ENCODE peak calls at places on chromosomes 4 and X, in four cellular contexts. One of them, this sample, is unnamed.

GRCh38 chrX:27600686-27601085 is 10.5 kb downstream of the DCAF8L2 start:
- DNase-seq in colonic mucosa: no peak
- DNase-seq in right atrium auricular region: no peak
- DNase-seq in lower lobe of right lung: no peak
- DNase-seq in this sample: no peak

GRCh38 chr4:77035153-77035552 is 40.6 kb downstream of the CCNI start:
- DNase-seq in lower lobe of right lung: no peak
- DNase-seq in right atrium auricular region: no peak
- DNase-seq in colonic mucosa: no peak
- DNase-seq in this sample: no peak

GRCh38 chr4:126856906-126857305 is 775.9 kb upstream of the INTU start:
- DNase-seq in colonic mucosa: no peak
- DNase-seq in lower lobe of right lung: no peak
- DNase-seq in right atrium auricular region: no peak
- DNase-seq in this sample: no peak

GRCh38 chr4:184059099-184059498 is 154.0 kb downstream of the STOX2 start:
- DNase-seq in colonic mucosa: no peak
- DNase-seq in lower lobe of right lung: no peak
- DNase-seq in right atrium auricular region: no peak
- DNase-seq in this sample: no peak

GRCh38 chrX:37860731-37861130 is 13.4 kb upstream of the DYNLT3 start:
- DNase-seq in lower lobe of right lung: no peak
- DNase-seq in colonic mucosa: no peak
- DNase-seq in right atrium auricular region: no peak
- DNase-seq in this sample: no peak

GRCh38 chrX:13081385-13082285 is 37.2 kb upstream of the FAM9C start:
- DNase-seq in lower lobe of right lung: no peak
- DNase-seq in right atrium auricular region: no peak
- DNase-seq in colonic mucosa: no peak
- DNase-seq in this sample: peak

GRCh38 chr4:11769425-11769824 is 340.7 kb upstream of the HS3ST1 start:
- DNase-seq in lower lobe of right lung: no peak
- DNase-seq in right atrium auricular region: peak
- DNase-seq in colonic mucosa: no peak
- DNase-seq in this sample: no peak

GRCh38 chrX:8815460-8816065 is 14.4 kb upstream of the FAM9A start:
- DNase-seq in lower lobe of right lung: no peak
- DNase-seq in colonic mucosa: peak
- DNase-seq in right atrium auricular region: no peak
- DNase-seq in this sample: peak

GRCh38 chr4:42655921-42656735 is 777 bp downstream of the ATP8A1 start:
- DNase-seq in lower lobe of right lung: peak
- DNase-seq in right atrium auricular region: peak
- DNase-seq in colonic mucosa: peak
- DNase-seq in this sample: peak

GRCh38 chr4:107389965-107390364 is 330.1 kb downstream of the PAPSS1 start:
- DNase-seq in lower lobe of right lung: no peak
- DNase-seq in right atrium auricular region: no peak
- DNase-seq in colonic mucosa: no peak
- DNase-seq in this sample: no peak

GRCh38 chr4:105551968-105552746 is at the start of gene ARHGEF38:
- DNase-seq in right atrium auricular region: no peak
- DNase-seq in lower lobe of right lung: peak
- DNase-seq in colonic mucosa: peak
- DNase-seq in this sample: peak

GRCh38 chr4:8167815-8168214 is 9.2 kb upstream of the ABLIM2 start:
- DNase-seq in colonic mucosa: no peak
- DNase-seq in right atrium auricular region: no peak
- DNase-seq in lower lobe of right lung: peak
- DNase-seq in this sample: no peak

GRCh38 chr4:85228264-85228663 is 246.7 kb upstream of the ARHGAP24 start:
- DNase-seq in lower lobe of right lung: no peak
- DNase-seq in right atrium auricular region: no peak
- DNase-seq in colonic mucosa: no peak
- DNase-seq in this sample: peak

GRCh38 chr4:138983690-138984089 is 31.9 kb upstream of the NOCT start:
- DNase-seq in colonic mucosa: no peak
- DNase-seq in right atrium auricular region: peak
- DNase-seq in lower lobe of right lung: no peak
- DNase-seq in this sample: no peak

GRCh38 chr4:138979742-138980141 is 35.8 kb upstream of the NOCT start:
- DNase-seq in colonic mucosa: no peak
- DNase-seq in lower lobe of right lung: no peak
- DNase-seq in right atrium auricular region: peak
- DNase-seq in this sample: no peak

GRCh38 chr4:138981930-138982390 is 33.6 kb upstream of the NOCT start:
- DNase-seq in lower lobe of right lung: no peak
- DNase-seq in right atrium auricular region: peak
- DNase-seq in colonic mucosa: no peak
- DNase-seq in this sample: no peak

GRCh38 chr4:138984647-138985046 is 30.9 kb upstream of the NOCT start:
- DNase-seq in lower lobe of right lung: no peak
- DNase-seq in right atrium auricular region: no peak
- DNase-seq in colonic mucosa: no peak
- DNase-seq in this sample: no peak

DNA sequence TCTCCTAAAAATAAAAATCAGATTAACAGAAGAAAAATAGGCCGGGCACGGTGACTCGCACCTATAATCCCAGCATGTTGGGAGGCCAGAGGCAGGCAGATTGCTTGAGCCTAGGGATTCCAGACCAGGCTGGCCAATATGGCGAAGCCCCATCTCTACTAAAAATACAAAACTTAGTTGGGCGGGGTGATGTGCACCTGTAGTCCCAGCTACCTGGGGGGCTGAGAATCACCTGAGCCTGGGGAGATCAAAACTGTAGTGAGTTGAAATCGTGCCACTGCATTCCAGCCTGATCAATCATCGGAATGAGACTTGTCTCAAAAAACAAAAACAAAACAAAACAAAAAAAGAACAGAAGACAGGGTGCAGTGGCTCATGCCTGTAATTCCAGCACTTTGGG is 32.8 kb upstream of the NOCT start:
- DNase-seq in lower lobe of right lung: no peak
- DNase-seq in right atrium auricular region: peak
- DNase-seq in colonic mucosa: no peak
- DNase-seq in this sample: no peak
- H3K27ac ChIP-seq in lower lobe of right lung: peak
- H3K27ac ChIP-seq in right atrium auricular region: peak
- H3K27ac ChIP-seq in colonic mucosa: no peak
- H3K27ac ChIP-seq in this sample: no peak

DNA sequence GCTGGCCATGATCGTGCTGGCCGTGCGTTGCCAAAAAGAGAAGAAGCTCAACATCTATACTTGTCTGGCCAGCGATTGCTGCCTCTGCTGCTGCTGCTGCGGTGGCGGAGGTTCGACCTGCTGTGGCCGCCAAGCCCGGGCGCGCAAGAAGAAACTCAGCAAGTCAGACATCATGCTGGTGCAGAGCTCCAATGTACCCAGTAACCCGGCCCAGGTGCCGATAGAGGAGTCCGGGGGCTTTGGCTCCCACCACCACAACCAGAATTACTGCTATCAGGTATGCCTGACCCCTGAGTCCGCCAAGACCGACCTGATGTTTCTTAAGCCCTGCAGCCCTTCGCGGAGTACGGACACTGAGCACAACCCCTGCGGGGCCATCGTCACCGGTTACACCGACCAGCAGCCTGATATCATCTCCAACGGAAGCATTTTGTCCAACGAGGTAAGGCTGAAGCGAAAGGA is 3.3 kb downstream of the PCDH10 start:
- DNase-seq in lower lobe of right lung: no peak
- DNase-seq in right atrium auricular region: no peak
- DNase-seq in colonic mucosa: no peak
- DNase-seq in this sample: no peak
- H3K4me3 ChIP-seq in lower lobe of right lung: peak
- H3K4me3 ChIP-seq in right atrium auricular region: peak
- H3K4me3 ChIP-seq in colonic mucosa: no peak
- H3K4me3 ChIP-seq in this sample: no peak

DNA sequence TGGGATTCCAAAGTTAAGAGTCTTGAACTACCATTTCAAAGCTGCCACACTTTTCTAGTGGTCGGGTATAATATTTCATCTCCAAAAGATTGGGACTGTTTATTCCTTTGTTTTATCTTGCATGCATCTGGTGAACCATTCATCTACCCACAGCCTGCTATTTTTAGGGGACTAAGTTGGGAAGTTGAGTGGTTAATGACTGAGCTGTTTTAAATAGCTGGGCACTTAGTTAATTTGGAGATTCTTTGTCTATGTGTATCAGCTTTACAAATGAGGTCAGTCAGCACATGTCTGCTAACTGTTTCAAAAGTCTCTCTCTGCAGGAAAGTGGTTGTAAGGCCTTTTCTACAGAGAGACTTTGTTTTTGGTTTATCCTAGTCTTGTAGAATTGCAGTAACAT is 8.1 kb downstream of the BMP2K start:
- DNase-seq in right atrium auricular region: no peak
- DNase-seq in colonic mucosa: no peak
- DNase-seq in lower lobe of right lung: no peak
- DNase-seq in this sample: no peak
- H3K27ac ChIP-seq in right atrium auricular region: peak
- H3K27ac ChIP-seq in colonic mucosa: no peak
- H3K27ac ChIP-seq in lower lobe of right lung: no peak
- H3K27ac ChIP-seq in this sample: no peak

DNA sequence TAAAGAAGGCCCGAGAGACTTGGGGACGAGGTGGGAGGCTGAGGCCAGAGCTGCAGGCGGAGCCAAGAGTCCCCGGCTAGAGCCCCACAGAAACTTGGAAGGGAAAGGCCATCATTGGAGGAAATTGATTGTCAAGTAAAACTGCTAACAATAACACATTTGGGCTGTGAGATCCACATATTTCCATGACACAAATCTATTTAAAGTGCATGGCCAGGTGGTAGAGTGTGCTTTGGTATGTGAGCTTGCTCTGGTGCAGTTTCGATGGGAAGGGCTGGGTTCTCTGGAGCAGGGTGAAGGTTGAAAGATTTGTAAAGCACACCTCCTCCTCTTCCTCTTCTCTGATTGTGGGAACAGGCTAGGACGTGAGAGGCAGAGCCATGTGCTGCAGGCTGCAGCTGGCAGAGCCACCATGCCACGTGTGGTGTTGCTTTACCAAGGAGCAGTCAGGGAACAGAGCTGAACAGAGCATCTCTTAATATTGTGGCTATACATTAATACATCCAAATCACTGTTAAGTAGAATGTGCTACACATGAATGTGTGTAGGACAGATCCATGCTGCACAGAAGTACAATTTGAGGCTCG is 37.6 kb downstream of the FHDC1 start:
- DNase-seq in lower lobe of right lung: no peak
- DNase-seq in right atrium auricular region: no peak
- DNase-seq in colonic mucosa: no peak
- DNase-seq in this sample: no peak
- H3K4me3 ChIP-seq in lower lobe of right lung: no peak
- H3K4me3 ChIP-seq in right atrium auricular region: no peak
- H3K4me3 ChIP-seq in colonic mucosa: no peak
- H3K4me3 ChIP-seq in this sample: no peak

GRCh38 chr4:151206241-151207005 is 70.5 kb upstream of the PRSS48 start:
- DNase-seq in lower lobe of right lung: no peak
- DNase-seq in colonic mucosa: no peak
- DNase-seq in right atrium auricular region: no peak
- DNase-seq in this sample: no peak

GRCh38 chr4:151207186-151207585 is 69.8 kb upstream of the PRSS48 start:
- DNase-seq in lower lobe of right lung: no peak
- DNase-seq in right atrium auricular region: no peak
- DNase-seq in colonic mucosa: no peak
- DNase-seq in this sample: no peak

GRCh38 chr4:151204925-151205524 is 71.9 kb upstream of the PRSS48 start:
- DNase-seq in colonic mucosa: no peak
- DNase-seq in right atrium auricular region: no peak
- DNase-seq in lower lobe of right lung: no peak
- DNase-seq in this sample: no peak

GRCh38 chr4:151207868-151208267 is 69.1 kb upstream of the PRSS48 start:
- DNase-seq in lower lobe of right lung: no peak
- DNase-seq in colonic mucosa: no peak
- DNase-seq in right atrium auricular region: no peak
- DNase-seq in this sample: no peak

DNA sequence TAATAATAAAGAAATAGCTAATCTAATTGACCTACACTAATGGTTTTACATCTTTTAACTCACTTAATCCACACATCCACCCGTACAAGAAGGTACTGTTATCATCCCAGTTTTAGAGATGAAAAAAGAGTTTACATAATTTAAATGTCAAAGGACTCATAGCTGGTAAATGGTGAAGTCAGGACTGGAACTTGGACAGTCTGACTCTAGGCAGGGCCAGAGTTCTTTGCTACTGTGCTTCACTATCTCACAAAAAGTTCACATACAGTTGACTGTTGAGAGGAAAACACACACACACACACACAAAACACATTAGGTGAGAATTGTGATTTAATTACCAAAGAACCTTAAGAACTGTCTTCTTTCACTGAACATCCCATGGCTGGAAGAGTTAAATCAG is 71.2 kb upstream of the PRSS48 start:
- DNase-seq in right atrium auricular region: no peak
- DNase-seq in colonic mucosa: no peak
- DNase-seq in lower lobe of right lung: no peak
- DNase-seq in this sample: no peak
- H3K27ac ChIP-seq in right atrium auricular region: peak
- H3K27ac ChIP-seq in colonic mucosa: no peak
- H3K27ac ChIP-seq in lower lobe of right lung: peak
- H3K27ac ChIP-seq in this sample: no peak

GRCh38 chrX:39311646-39312045 is 510.4 kb downstream of the MID1IP1 start:
- DNase-seq in lower lobe of right lung: no peak
- DNase-seq in right atrium auricular region: no peak
- DNase-seq in colonic mucosa: no peak
- DNase-seq in this sample: no peak

GRCh38 chrX:39309721-39310152 is 508.5 kb downstream of the MID1IP1 start:
- DNase-seq in colonic mucosa: no peak
- DNase-seq in right atrium auricular region: no peak
- DNase-seq in lower lobe of right lung: no peak
- DNase-seq in this sample: no peak

GRCh38 chrX:39309018-39309620 is 507.9 kb downstream of the MID1IP1 start:
- DNase-seq in right atrium auricular region: no peak
- DNase-seq in lower lobe of right lung: no peak
- DNase-seq in colonic mucosa: no peak
- DNase-seq in this sample: no peak

GRCh38 chrX:39313149-39313548 is 511.9 kb downstream of the MID1IP1 start:
- DNase-seq in right atrium auricular region: no peak
- DNase-seq in lower lobe of right lung: no peak
- DNase-seq in colonic mucosa: no peak
- DNase-seq in this sample: no peak

GRCh38 chrX:39310925-39311324 is 509.7 kb downstream of the MID1IP1 start:
- DNase-seq in lower lobe of right lung: no peak
- DNase-seq in right atrium auricular region: no peak
- DNase-seq in colonic mucosa: no peak
- DNase-seq in this sample: no peak
- H3K4me3 ChIP-seq in lower lobe of right lung: no peak
- H3K4me3 ChIP-seq in right atrium auricular region: no peak
- H3K4me3 ChIP-seq in colonic mucosa: no peak
- H3K4me3 ChIP-seq in this sample: no peak